ENCODE peak calls at places on chromosome 5, in four cellular contexts. J is WTC11, Z is GM12878, C is SK-N-SH. W is an unnamed sample.

GRCh38 chr5:16897284-16897704 is 38.8 kb downstream of the MYO10 start:
- DNase-seq in Z (no peak), C (no peak), J (no peak), W (peak; percentile 3)

GRCh38 chr5:156879665-156880285 is 29.7 kb downstream of the PPP1R2B start:
- DNase-seq in C (no peak), J (no peak), Z (peak; percentile 39), W (no peak)

GRCh38 chr5:6712136-6712581 is 1.1 kb upstream of the TENT4A start:
- DNase-seq in C (peak; percentile 66), J (peak; percentile 48), Z (no peak), W (peak; percentile 77)

GRCh38 chr5:115333164-115333563 is 36.7 kb upstream of the CCDC112 start:
- DNase-seq in Z (peak; percentile 32), J (no peak), C (no peak), W (no peak)

GRCh38 chr5:118220491-118220890 is 767.9 kb downstream of the DTWD2 start:
- DNase-seq in Z (no peak), J (no peak), C (no peak), W (no peak)

GRCh38 chr5:175378444-175379028 is 65.4 kb downstream of the DRD1 start:
- DNase-seq in Z (no peak), J (no peak), C (no peak), W (no peak)

GRCh38 chr5:179322071-179323025 is 22.9 kb downstream of the ADAMTS2 start:
- DNase-seq in C (no peak), J (peak; percentile 10), Z (no peak), W (no peak)

GRCh38 chr5:31449175-31449574 is 82.7 kb downstream of the DROSHA start:
- DNase-seq in J (no peak), C (no peak), Z (no peak), W (no peak)

GRCh38 chr5:122500245-122501086 is 188.4 kb downstream of the SNCAIP start:
- DNase-seq in C (peak; percentile 59), J (peak; percentile 56), Z (no peak), W (peak; percentile 25)

GRCh38 chr5:158590936-158591863 is 508.5 kb downstream of the EBF1 start:
- DNase-seq in Z (no peak), C (peak; percentile 64), J (peak; percentile 45), W (no peak)

GRCh38 chr5:180169246-180170110 is 39.5 kb downstream of the RASGEF1C start:
- DNase-seq in C (no peak), J (no peak), Z (no peak), W (no peak)

GRCh38 chr5:160960592-160960991 is 108.6 kb upstream of the ATP10B start:
- DNase-seq in C (no peak), Z (no peak), J (no peak), W (no peak)

GRCh38 chr5:84715087-84715486 is 330.4 kb upstream of the EDIL3 start:
- DNase-seq in Z (no peak), J (no peak), C (no peak), W (no peak)

GRCh38 chr5:78537821-78538220 is 110.8 kb downstream of the LHFPL2 start:
- DNase-seq in Z (no peak), C (peak; percentile 58), J (peak; percentile 24), W (peak; percentile 31)

GRCh38 chr5:55855509-55855908 is 4.4 kb downstream of the IL31RA start:
- DNase-seq in J (no peak), Z (no peak), C (no peak), W (no peak)

GRCh38 chr5:112684121-112684520 is 53.6 kb upstream of the APC start:
- DNase-seq in J (no peak), C (no peak), Z (peak; percentile 31), W (no peak)
- TF ChIP-seq USF1 in J (no peak), C (no peak), Z (no peak), W (no peak)

DNA sequence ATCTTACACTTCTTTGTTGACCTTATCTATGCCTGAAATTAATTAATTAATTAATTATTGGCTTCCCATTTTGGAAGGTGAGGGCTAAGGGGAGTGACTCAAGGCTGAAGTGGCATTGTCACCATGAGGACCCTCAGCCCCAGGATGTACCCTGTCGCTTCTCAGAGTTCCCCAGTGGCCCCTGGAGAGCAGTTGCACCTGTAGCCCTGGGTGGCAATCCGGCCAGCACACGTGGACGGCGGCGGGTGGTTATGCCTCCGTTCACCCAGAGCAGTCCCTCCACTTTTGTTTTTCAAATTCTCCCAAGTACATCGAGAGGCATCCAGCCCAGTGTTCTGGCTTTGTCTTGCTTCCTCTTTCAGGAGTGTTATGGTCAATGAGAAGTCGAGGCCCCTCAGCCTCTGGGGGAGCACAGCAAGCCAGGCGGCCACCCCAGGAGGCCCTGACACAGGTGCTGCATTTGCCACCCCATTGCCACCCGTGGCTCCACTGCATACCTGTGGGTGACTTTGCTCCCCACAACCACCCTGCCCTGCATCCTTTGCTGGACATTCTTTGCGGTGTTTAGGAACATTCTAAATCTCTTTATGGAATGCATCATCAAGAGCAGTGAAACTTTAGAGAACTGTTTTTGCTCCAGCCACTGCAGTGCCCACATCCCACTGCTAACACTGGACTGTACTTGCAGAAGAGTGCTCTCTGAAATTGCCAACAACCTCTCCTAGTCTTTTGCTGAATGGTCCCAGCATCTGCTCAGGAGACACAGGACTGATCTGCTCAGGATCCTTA is 11.5 kb upstream of the IRX2 start:
- DNase-seq in J (no peak), C (no peak), Z (no peak), W (no peak)
- TF ChIP-seq USF1 in J (no peak), C (no peak), Z (no peak), W (no peak)

GRCh38 chr5:147223343-147223742 is 11.5 kb upstream of the STK32A start:
- DNase-seq in C (no peak), Z (no peak), J (no peak), W (no peak)

GRCh38 chr5:147226512-147226911 is 8.3 kb upstream of the STK32A start:
- DNase-seq in Z (no peak), J (no peak), C (no peak), W (no peak)

GRCh38 chr5:147225938-147226337 is 8.9 kb upstream of the STK32A start:
- DNase-seq in J (no peak), C (no peak), Z (no peak), W (no peak)

GRCh38 chr5:147223951-147224791 is 10.7 kb upstream of the STK32A start:
- DNase-seq in C (peak; percentile 69), Z (no peak), J (peak; percentile 19), W (peak; percentile 7)
- TF ChIP-seq USF1 in C (no peak), Z (no peak), J (no peak), W (no peak)

GRCh38 chr5:60488466-60489130 is 211.4 kb downstream of the DEPDC1B start:
- DNase-seq in C (no peak), J (no peak), Z (no peak), W (no peak)

GRCh38 chr5:60487885-60488425 is 212.0 kb downstream of the DEPDC1B start:
- DNase-seq in J (no peak), Z (no peak), C (peak; percentile 57), W (no peak)

GRCh38 chr5:60489377-60489776 is 210.6 kb downstream of the DEPDC1B start:
- DNase-seq in Z (no peak), C (no peak), J (no peak), W (no peak)

GRCh38 chr5:60489856-60490255 is 210.1 kb downstream of the DEPDC1B start:
- DNase-seq in Z (no peak), J (no peak), C (no peak), W (no peak)

GRCh38 chr5:60487466-60487865 is 212.5 kb downstream of the DEPDC1B start:
- DNase-seq in Z (no peak), J (no peak), C (peak; percentile 9), W (no peak)
- TF ChIP-seq USF1 in Z (no peak), J (no peak), C (no peak), W (no peak)

GRCh38 chr5:15116996-15117395 is 245.4 kb upstream of the ANKH start:
- DNase-seq in J (no peak), C (no peak), Z (no peak), W (no peak)
- TF ChIP-seq USF1 in J (no peak), C (no peak), Z (no peak), W (no peak)

GRCh38 chr5:137710086-137710485 is 25.8 kb downstream of the KLHL3 start:
- DNase-seq in C (no peak), Z (no peak), J (no peak), W (no peak)
- TF ChIP-seq USF1 in C (no peak), Z (no peak), J (no peak), W (no peak)

GRCh38 chr5:59069438-59070079 is 486.7 kb downstream of the RAB3C start:
- DNase-seq in J (no peak), C (no peak), Z (no peak), W (no peak)
- TF ChIP-seq USF1 in J (no peak), C (no peak), Z (no peak), W (no peak)